ENCODE peak calls at places on chromosomes 6 and 20, in ten cellular contexts. One of them, this sample, is unnamed.

GRCh38 chr20:31374346-31374745 is 5.9 kb downstream of the DEFB118 start:
- DNase-seq in mesendoderm: no peak
- DNase-seq in HT-29: no peak
- DNase-seq in mucosa of descending colon: no peak
- DNase-seq in GM13976: no peak
- DNase-seq in NCI-H345: no peak
- DNase-seq in Jurkat, Clone E6-1: no peak
- DNase-seq in stimulated activated CD4-positive, alpha-beta T cell treated with anti-CD3 and anti-CD28 coated beads, Interleukin-1b, Interleukin-23, amount 100 ng/mL, for 1 hour: no peak
- DNase-seq in left ventricle myocardium inferior: no peak
- DNase-seq in SK-MEL-5: no peak
- DNase-seq in this sample: no peak

GRCh38 chr20:17680128-17680835 is 1.8 kb downstream of the RRBP1 start:
- DNase-seq in mesendoderm: peak; percentile 94
- DNase-seq in HT-29: peak; percentile 81
- DNase-seq in mucosa of descending colon: peak; percentile 82
- DNase-seq in GM13976: no peak
- DNase-seq in NCI-H345: peak; percentile 7
- DNase-seq in Jurkat, Clone E6-1: no peak
- DNase-seq in stimulated activated CD4-positive, alpha-beta T cell treated with anti-CD3 and anti-CD28 coated beads, Interleukin-1b, Interleukin-23, amount 100 ng/mL, for 1 hour: no peak
- DNase-seq in left ventricle myocardium inferior: peak; percentile 43
- DNase-seq in SK-MEL-5: peak; percentile 26
- DNase-seq in this sample: no peak

GRCh38 chr20:40754372-40754943 is 65.4 kb upstream of the MAFB start:
- DNase-seq in mesendoderm: no peak
- DNase-seq in HT-29: no peak
- DNase-seq in mucosa of descending colon: no peak
- DNase-seq in GM13976: no peak
- DNase-seq in NCI-H345: no peak
- DNase-seq in Jurkat, Clone E6-1: no peak
- DNase-seq in stimulated activated CD4-positive, alpha-beta T cell treated with anti-CD3 and anti-CD28 coated beads, Interleukin-1b, Interleukin-23, amount 100 ng/mL, for 1 hour: no peak
- DNase-seq in left ventricle myocardium inferior: peak; percentile 61
- DNase-seq in SK-MEL-5: no peak
- DNase-seq in this sample: no peak

GRCh38 chr6:156794963-156795362 is 17.8 kb downstream of the ARID1B start:
- DNase-seq in mesendoderm: no peak
- DNase-seq in HT-29: no peak
- DNase-seq in mucosa of descending colon: no peak
- DNase-seq in GM13976: peak; percentile 50
- DNase-seq in NCI-H345: no peak
- DNase-seq in Jurkat, Clone E6-1: no peak
- DNase-seq in stimulated activated CD4-positive, alpha-beta T cell treated with anti-CD3 and anti-CD28 coated beads, Interleukin-1b, Interleukin-23, amount 100 ng/mL, for 1 hour: no peak
- DNase-seq in left ventricle myocardium inferior: no peak
- DNase-seq in SK-MEL-5: no peak
- DNase-seq in this sample: no peak

GRCh38 chr20:51562334-51563140 is 20.0 kb upstream of the NFATC2 start:
- DNase-seq in mesendoderm: peak; percentile 91
- DNase-seq in HT-29: peak; percentile 57
- DNase-seq in mucosa of descending colon: peak; percentile 61
- DNase-seq in GM13976: peak; percentile 50
- DNase-seq in NCI-H345: peak; percentile 54
- DNase-seq in Jurkat, Clone E6-1: no peak
- DNase-seq in stimulated activated CD4-positive, alpha-beta T cell treated with anti-CD3 and anti-CD28 coated beads, Interleukin-1b, Interleukin-23, amount 100 ng/mL, for 1 hour: no peak
- DNase-seq in left ventricle myocardium inferior: peak; percentile 81
- DNase-seq in SK-MEL-5: peak; percentile 85
- DNase-seq in this sample: no peak

GRCh38 chr6:37868447-37868825 is 48.9 kb downstream of the ZFAND3 start:
- DNase-seq in mesendoderm: peak; percentile 37
- DNase-seq in HT-29: no peak
- DNase-seq in mucosa of descending colon: no peak
- DNase-seq in GM13976: no peak
- DNase-seq in NCI-H345: no peak
- DNase-seq in Jurkat, Clone E6-1: no peak
- DNase-seq in stimulated activated CD4-positive, alpha-beta T cell treated with anti-CD3 and anti-CD28 coated beads, Interleukin-1b, Interleukin-23, amount 100 ng/mL, for 1 hour: no peak
- DNase-seq in left ventricle myocardium inferior: no peak
- DNase-seq in SK-MEL-5: no peak
- DNase-seq in this sample: no peak

GRCh38 chr6:4319992-4320683 is 184.8 kb upstream of the ECI2 start:
- DNase-seq in mesendoderm: peak; percentile 80
- DNase-seq in HT-29: peak; percentile 77
- DNase-seq in mucosa of descending colon: no peak
- DNase-seq in GM13976: no peak
- DNase-seq in NCI-H345: no peak
- DNase-seq in Jurkat, Clone E6-1: no peak
- DNase-seq in stimulated activated CD4-positive, alpha-beta T cell treated with anti-CD3 and anti-CD28 coated beads, Interleukin-1b, Interleukin-23, amount 100 ng/mL, for 1 hour: no peak
- DNase-seq in left ventricle myocardium inferior: no peak
- DNase-seq in SK-MEL-5: no peak
- DNase-seq in this sample: no peak

GRCh38 chr6:18551228-18551627 is 164.1 kb downstream of the RNF144B start:
- DNase-seq in mesendoderm: no peak
- DNase-seq in HT-29: no peak
- DNase-seq in mucosa of descending colon: peak; percentile 2
- DNase-seq in GM13976: no peak
- DNase-seq in NCI-H345: no peak
- DNase-seq in Jurkat, Clone E6-1: no peak
- DNase-seq in stimulated activated CD4-positive, alpha-beta T cell treated with anti-CD3 and anti-CD28 coated beads, Interleukin-1b, Interleukin-23, amount 100 ng/mL, for 1 hour: no peak
- DNase-seq in left ventricle myocardium inferior: no peak
- DNase-seq in SK-MEL-5: no peak
- DNase-seq in this sample: no peak

GRCh38 chr6:112562348-112563220 is 215.5 kb downstream of the RFPL4B start:
- DNase-seq in mesendoderm: no peak
- DNase-seq in HT-29: no peak
- DNase-seq in mucosa of descending colon: no peak
- DNase-seq in GM13976: no peak
- DNase-seq in NCI-H345: no peak
- DNase-seq in Jurkat, Clone E6-1: no peak
- DNase-seq in stimulated activated CD4-positive, alpha-beta T cell treated with anti-CD3 and anti-CD28 coated beads, Interleukin-1b, Interleukin-23, amount 100 ng/mL, for 1 hour: no peak
- DNase-seq in left ventricle myocardium inferior: no peak
- DNase-seq in SK-MEL-5: no peak
- DNase-seq in this sample: no peak

GRCh38 chr6:108157972-108158441 is 7.8 kb upstream of the NR2E1 start:
- DNase-seq in mesendoderm: no peak
- DNase-seq in HT-29: no peak
- DNase-seq in mucosa of descending colon: no peak
- DNase-seq in GM13976: peak; percentile 50
- DNase-seq in NCI-H345: no peak
- DNase-seq in Jurkat, Clone E6-1: no peak
- DNase-seq in stimulated activated CD4-positive, alpha-beta T cell treated with anti-CD3 and anti-CD28 coated beads, Interleukin-1b, Interleukin-23, amount 100 ng/mL, for 1 hour: no peak
- DNase-seq in left ventricle myocardium inferior: no peak
- DNase-seq in SK-MEL-5: no peak
- DNase-seq in this sample: no peak

GRCh38 chr6:15841937-15842698 is 179.3 kb upstream of the DTNBP1 start:
- DNase-seq in mesendoderm: peak; percentile 54
- DNase-seq in HT-29: no peak
- DNase-seq in mucosa of descending colon: no peak
- DNase-seq in GM13976: no peak
- DNase-seq in NCI-H345: no peak
- DNase-seq in Jurkat, Clone E6-1: no peak
- DNase-seq in stimulated activated CD4-positive, alpha-beta T cell treated with anti-CD3 and anti-CD28 coated beads, Interleukin-1b, Interleukin-23, amount 100 ng/mL, for 1 hour: no peak
- DNase-seq in left ventricle myocardium inferior: peak; percentile 30
- DNase-seq in SK-MEL-5: peak; percentile 25
- DNase-seq in this sample: no peak

GRCh38 chr20:58102744-58103516 is 125.5 kb downstream of the ANKRD60 start:
- DNase-seq in mesendoderm: no peak
- DNase-seq in HT-29: no peak
- DNase-seq in mucosa of descending colon: no peak
- DNase-seq in GM13976: no peak
- DNase-seq in NCI-H345: no peak
- DNase-seq in Jurkat, Clone E6-1: peak; percentile 64
- DNase-seq in stimulated activated CD4-positive, alpha-beta T cell treated with anti-CD3 and anti-CD28 coated beads, Interleukin-1b, Interleukin-23, amount 100 ng/mL, for 1 hour: no peak
- DNase-seq in left ventricle myocardium inferior: no peak
- DNase-seq in SK-MEL-5: no peak
- DNase-seq in this sample: no peak

GRCh38 chr20:48877299-48877698 is 44.2 kb upstream of the ARFGEF2 start:
- DNase-seq in mesendoderm: no peak
- DNase-seq in HT-29: no peak
- DNase-seq in mucosa of descending colon: no peak
- DNase-seq in GM13976: no peak
- DNase-seq in NCI-H345: no peak
- DNase-seq in Jurkat, Clone E6-1: no peak
- DNase-seq in stimulated activated CD4-positive, alpha-beta T cell treated with anti-CD3 and anti-CD28 coated beads, Interleukin-1b, Interleukin-23, amount 100 ng/mL, for 1 hour: no peak
- DNase-seq in left ventricle myocardium inferior: no peak
- DNase-seq in SK-MEL-5: peak; percentile 83
- DNase-seq in this sample: no peak

GRCh38 chr6:47655719-47656595 is 42.4 kb upstream of the ADGRF4 start:
- DNase-seq in mesendoderm: peak; percentile 99
- DNase-seq in HT-29: peak; percentile 82
- DNase-seq in mucosa of descending colon: peak; percentile 53
- DNase-seq in GM13976: no peak
- DNase-seq in NCI-H345: peak; percentile 12
- DNase-seq in Jurkat, Clone E6-1: peak; percentile 44
- DNase-seq in stimulated activated CD4-positive, alpha-beta T cell treated with anti-CD3 and anti-CD28 coated beads, Interleukin-1b, Interleukin-23, amount 100 ng/mL, for 1 hour: no peak
- DNase-seq in left ventricle myocardium inferior: no peak
- DNase-seq in SK-MEL-5: no peak
- DNase-seq in this sample: no peak

GRCh38 chr6:18693923-18694322 is 306.8 kb downstream of the RNF144B start:
- DNase-seq in mesendoderm: no peak
- DNase-seq in HT-29: no peak
- DNase-seq in mucosa of descending colon: no peak
- DNase-seq in GM13976: no peak
- DNase-seq in NCI-H345: peak; percentile 62
- DNase-seq in Jurkat, Clone E6-1: no peak
- DNase-seq in stimulated activated CD4-positive, alpha-beta T cell treated with anti-CD3 and anti-CD28 coated beads, Interleukin-1b, Interleukin-23, amount 100 ng/mL, for 1 hour: no peak
- DNase-seq in left ventricle myocardium inferior: no peak
- DNase-seq in SK-MEL-5: no peak
- DNase-seq in this sample: no peak

GRCh38 chr20:37849169-37849568 is 53.8 kb upstream of the VSTM2L start:
- DNase-seq in mesendoderm: no peak
- DNase-seq in HT-29: no peak
- DNase-seq in mucosa of descending colon: no peak
- DNase-seq in GM13976: no peak
- DNase-seq in NCI-H345: no peak
- DNase-seq in Jurkat, Clone E6-1: no peak
- DNase-seq in stimulated activated CD4-positive, alpha-beta T cell treated with anti-CD3 and anti-CD28 coated beads, Interleukin-1b, Interleukin-23, amount 100 ng/mL, for 1 hour: no peak
- DNase-seq in left ventricle myocardium inferior: no peak
- DNase-seq in SK-MEL-5: no peak
- DNase-seq in this sample: no peak

GRCh38 chr6:6910734-6911295 is 196.9 kb upstream of the RREB1 start:
- DNase-seq in mesendoderm: no peak
- DNase-seq in HT-29: no peak
- DNase-seq in mucosa of descending colon: no peak
- DNase-seq in GM13976: no peak
- DNase-seq in NCI-H345: no peak
- DNase-seq in Jurkat, Clone E6-1: no peak
- DNase-seq in stimulated activated CD4-positive, alpha-beta T cell treated with anti-CD3 and anti-CD28 coated beads, Interleukin-1b, Interleukin-23, amount 100 ng/mL, for 1 hour: no peak
- DNase-seq in left ventricle myocardium inferior: no peak
- DNase-seq in SK-MEL-5: no peak
- DNase-seq in this sample: no peak

GRCh38 chr6:6057442-6058053 is 50.8 kb upstream of the NRN1 start:
- DNase-seq in mesendoderm: peak; percentile 63
- DNase-seq in HT-29: peak; percentile 77
- DNase-seq in mucosa of descending colon: peak; percentile 58
- DNase-seq in GM13976: peak; percentile 62
- DNase-seq in NCI-H345: peak; percentile 22
- DNase-seq in Jurkat, Clone E6-1: peak; percentile 72
- DNase-seq in stimulated activated CD4-positive, alpha-beta T cell treated with anti-CD3 and anti-CD28 coated beads, Interleukin-1b, Interleukin-23, amount 100 ng/mL, for 1 hour: no peak
- DNase-seq in left ventricle myocardium inferior: no peak
- DNase-seq in SK-MEL-5: peak; percentile 88
- DNase-seq in this sample: no peak

GRCh38 chr20:12970372-12970821 is 38.4 kb upstream of the SPTLC3 start:
- DNase-seq in mesendoderm: peak; percentile 60
- DNase-seq in HT-29: peak; percentile 73
- DNase-seq in mucosa of descending colon: peak; percentile 51
- DNase-seq in GM13976: no peak
- DNase-seq in NCI-H345: peak; percentile 30
- DNase-seq in Jurkat, Clone E6-1: peak; percentile 24
- DNase-seq in stimulated activated CD4-positive, alpha-beta T cell treated with anti-CD3 and anti-CD28 coated beads, Interleukin-1b, Interleukin-23, amount 100 ng/mL, for 1 hour: no peak
- DNase-seq in left ventricle myocardium inferior: no peak
- DNase-seq in SK-MEL-5: peak; percentile 62
- DNase-seq in this sample: no peak

GRCh38 chr6:2021713-2022125 is 223.7 kb downstream of the GMDS start:
- DNase-seq in mesendoderm: no peak
- DNase-seq in HT-29: peak; percentile 92
- DNase-seq in mucosa of descending colon: peak; percentile 93
- DNase-seq in GM13976: no peak
- DNase-seq in NCI-H345: peak; percentile 51
- DNase-seq in Jurkat, Clone E6-1: no peak
- DNase-seq in stimulated activated CD4-positive, alpha-beta T cell treated with anti-CD3 and anti-CD28 coated beads, Interleukin-1b, Interleukin-23, amount 100 ng/mL, for 1 hour: no peak
- DNase-seq in left ventricle myocardium inferior: peak; percentile 80
- DNase-seq in SK-MEL-5: no peak
- DNase-seq in this sample: no peak

GRCh38 chr20:11880694-11881093 is 37.0 kb upstream of the BTBD3 start:
- DNase-seq in mesendoderm: peak; percentile 14
- DNase-seq in HT-29: peak; percentile 19
- DNase-seq in mucosa of descending colon: no peak
- DNase-seq in GM13976: no peak
- DNase-seq in NCI-H345: peak; percentile 47
- DNase-seq in Jurkat, Clone E6-1: no peak
- DNase-seq in stimulated activated CD4-positive, alpha-beta T cell treated with anti-CD3 and anti-CD28 coated beads, Interleukin-1b, Interleukin-23, amount 100 ng/mL, for 1 hour: no peak
- DNase-seq in left ventricle myocardium inferior: no peak
- DNase-seq in SK-MEL-5: no peak
- DNase-seq in this sample: no peak

GRCh38 chr6:15461127-15461944 is 201.5 kb downstream of the DTNBP1 start:
- DNase-seq in mesendoderm: peak; percentile 86
- DNase-seq in HT-29: no peak
- DNase-seq in mucosa of descending colon: no peak
- DNase-seq in GM13976: no peak
- DNase-seq in NCI-H345: no peak
- DNase-seq in Jurkat, Clone E6-1: no peak
- DNase-seq in stimulated activated CD4-positive, alpha-beta T cell treated with anti-CD3 and anti-CD28 coated beads, Interleukin-1b, Interleukin-23, amount 100 ng/mL, for 1 hour: no peak
- DNase-seq in left ventricle myocardium inferior: no peak
- DNase-seq in SK-MEL-5: no peak
- DNase-seq in this sample: no peak

GRCh38 chr20:22511943-22512910 is 72.1 kb downstream of the FOXA2 start:
- DNase-seq in mesendoderm: no peak
- DNase-seq in HT-29: peak; percentile 80
- DNase-seq in mucosa of descending colon: peak; percentile 69
- DNase-seq in GM13976: no peak
- DNase-seq in NCI-H345: peak; percentile 86
- DNase-seq in Jurkat, Clone E6-1: no peak
- DNase-seq in stimulated activated CD4-positive, alpha-beta T cell treated with anti-CD3 and anti-CD28 coated beads, Interleukin-1b, Interleukin-23, amount 100 ng/mL, for 1 hour: no peak
- DNase-seq in left ventricle myocardium inferior: no peak
- DNase-seq in SK-MEL-5: no peak
- DNase-seq in this sample: no peak

GRCh38 chr6:135870722-135871121 is 19.2 kb downstream of the PDE7B start:
- DNase-seq in mesendoderm: no peak
- DNase-seq in HT-29: no peak
- DNase-seq in mucosa of descending colon: no peak
- DNase-seq in GM13976: no peak
- DNase-seq in NCI-H345: no peak
- DNase-seq in Jurkat, Clone E6-1: no peak
- DNase-seq in stimulated activated CD4-positive, alpha-beta T cell treated with anti-CD3 and anti-CD28 coated beads, Interleukin-1b, Interleukin-23, amount 100 ng/mL, for 1 hour: no peak
- DNase-seq in left ventricle myocardium inferior: no peak
- DNase-seq in SK-MEL-5: peak; percentile 51
- DNase-seq in this sample: no peak

GRCh38 chr6:164753517-164753916 is 555.9 kb downstream of the C6orf118 start:
- DNase-seq in mesendoderm: no peak
- DNase-seq in HT-29: no peak
- DNase-seq in mucosa of descending colon: no peak
- DNase-seq in GM13976: no peak
- DNase-seq in NCI-H345: no peak
- DNase-seq in Jurkat, Clone E6-1: no peak
- DNase-seq in stimulated activated CD4-positive, alpha-beta T cell treated with anti-CD3 and anti-CD28 coated beads, Interleukin-1b, Interleukin-23, amount 100 ng/mL, for 1 hour: no peak
- DNase-seq in left ventricle myocardium inferior: no peak
- DNase-seq in SK-MEL-5: no peak
- DNase-seq in this sample: no peak

GRCh38 chr20:63574156-63574828 is at the start of gene HELZ2:
- DNase-seq in mesendoderm: peak; percentile 67
- DNase-seq in HT-29: peak; percentile 63
- DNase-seq in mucosa of descending colon: peak; percentile 88
- DNase-seq in GM13976: peak; percentile 89
- DNase-seq in NCI-H345: peak; percentile 78
- DNase-seq in Jurkat, Clone E6-1: peak; percentile 23
- DNase-seq in stimulated activated CD4-positive, alpha-beta T cell treated with anti-CD3 and anti-CD28 coated beads, Interleukin-1b, Interleukin-23, amount 100 ng/mL, for 1 hour: peak; percentile 48
- DNase-seq in left ventricle myocardium inferior: peak; percentile 82
- DNase-seq in SK-MEL-5: peak; percentile 69
- DNase-seq in this sample: no peak

GRCh38 chr20:43584448-43585138 is 6.1 kb upstream of the IFT52 start:
- DNase-seq in mesendoderm: peak; percentile 40
- DNase-seq in HT-29: no peak
- DNase-seq in mucosa of descending colon: no peak
- DNase-seq in GM13976: no peak
- DNase-seq in NCI-H345: no peak
- DNase-seq in Jurkat, Clone E6-1: no peak
- DNase-seq in stimulated activated CD4-positive, alpha-beta T cell treated with anti-CD3 and anti-CD28 coated beads, Interleukin-1b, Interleukin-23, amount 100 ng/mL, for 1 hour: no peak
- DNase-seq in left ventricle myocardium inferior: no peak
- DNase-seq in SK-MEL-5: no peak
- DNase-seq in this sample: no peak

GRCh38 chr6:346389-347030 is 45.0 kb upstream of the IRF4 start:
- DNase-seq in mesendoderm: no peak
- DNase-seq in HT-29: no peak
- DNase-seq in mucosa of descending colon: no peak
- DNase-seq in GM13976: no peak
- DNase-seq in NCI-H345: no peak
- DNase-seq in Jurkat, Clone E6-1: no peak
- DNase-seq in stimulated activated CD4-positive, alpha-beta T cell treated with anti-CD3 and anti-CD28 coated beads, Interleukin-1b, Interleukin-23, amount 100 ng/mL, for 1 hour: no peak
- DNase-seq in left ventricle myocardium inferior: no peak
- DNase-seq in SK-MEL-5: no peak
- DNase-seq in this sample: no peak